ENCODE peak calls at places on chromosome 21, in four cellular contexts. V, S, O and U are unnamed samples.

GRCh38 chr21:16302851-16303282 is 573.1 kb downstream of the USP25 start:
- DNase-seq in V (no peak), O (no peak), S (no peak), U (no peak)

GRCh38 chr21:15437873-15438272 is 291.9 kb upstream of the USP25 start:
- DNase-seq in S (no peak), O (no peak), V (no peak), U (no peak)

GRCh38 chr21:34617753-34618339 is 2.9 kb upstream of the RCAN1 start:
- DNase-seq in V (no peak), O (no peak), S (no peak), U (no peak)

GRCh38 chr21:35024071-35024420 is 25.1 kb downstream of the RUNX1 start:
- DNase-seq in V (no peak), S (no peak), O (no peak), U (no peak)

GRCh38 chr21:25405991-25406390 is 201.3 kb downstream of the MRPL39 start:
- DNase-seq in O (no peak), V (no peak), S (no peak), U (no peak)

GRCh38 chr21:34886554-34887385 is 162.3 kb downstream of the RUNX1 start:
- DNase-seq in O (peak; percentile 35), V (no peak), S (no peak), U (no peak)

GRCh38 chr21:46538262-46538661 is 66.6 kb downstream of the S100B start:
- DNase-seq in O (no peak), V (no peak), S (no peak), U (no peak)

GRCh38 chr21:44255519-44255981 is 6.1 kb downstream of the DNMT3L start:
- DNase-seq in S (no peak), O (no peak), V (no peak), U (no peak)

GRCh38 chr21:34994646-34995631 is 54.2 kb downstream of the RUNX1 start:
- DNase-seq in V (no peak), S (no peak), O (no peak), U (no peak)

GRCh38 chr21:14864211-14865021 is 200.4 kb downstream of the NRIP1 start:
- DNase-seq in O (peak; percentile 16), V (no peak), S (peak; percentile 47), U (peak; percentile 63)

GRCh38 chr21:41943468-41944250 is 10.2 kb downstream of the C2CD2 start:
- DNase-seq in S (no peak), O (no peak), V (no peak), U (no peak)

GRCh38 chr21:46620846-46621245 is 14.6 kb upstream of the PRMT2 start:
- DNase-seq in O (no peak), S (no peak), V (no peak), U (no peak)

GRCh38 chr21:31346256-31346821 is 2.3 kb upstream of the TIAM1 start:
- DNase-seq in O (no peak), S (no peak), V (no peak), U (no peak)

GRCh38 chr21:26966360-26966977 is 419 bp downstream of the ADAMTS5 start:
- DNase-seq in O (no peak), S (no peak), V (no peak), U (no peak)

GRCh38 chr21:42220138-42220701 is 1.3 kb downstream of the ABCG1 start:
- DNase-seq in O (peak; percentile 79), V (no peak), S (peak; percentile 89), U (no peak)

GRCh38 chr21:42401820-42402251 is 1.9 kb upstream of the UBASH3A start:
- DNase-seq in V (no peak), S (no peak), O (no peak), U (no peak)

GRCh38 chr21:25997788-25998611 is 172.6 kb downstream of the APP start:
- DNase-seq in V (no peak), O (no peak), S (no peak), U (no peak)

GRCh38 chr21:42997053-42997452 is 22.7 kb downstream of the PKNOX1 start:
- DNase-seq in V (no peak), S (no peak), O (no peak), U (no peak)

GRCh38 chr21:23398726-23399125 is 2208.6 kb downstream of the MRPL39 start:
- DNase-seq in S (no peak), V (no peak), O (no peak), U (no peak)

GRCh38 chr21:24395320-24395933 is 1211.9 kb downstream of the MRPL39 start:
- DNase-seq in S (no peak), O (no peak), V (no peak), U (no peak)

GRCh38 chr21:41813226-41813625 is 46.4 kb upstream of the RIPK4 start:
- DNase-seq in S (no peak), V (no peak), O (no peak), U (no peak)

GRCh38 chr21:16115461-16115860 is 385.7 kb downstream of the USP25 start:
- DNase-seq in S (no peak), O (no peak), V (no peak), U (no peak)

GRCh38 chr21:15090390-15090789 is 25.6 kb upstream of the NRIP1 start:
- DNase-seq in V (no peak), O (no peak), S (no peak), U (no peak)

GRCh38 chr21:26169611-26170470 is 729 bp downstream of the APP start:
- DNase-seq in S (peak; percentile 21), O (peak; percentile 68), V (peak; percentile 36), U (no peak)

GRCh38 chr21:35026153-35026499 is 23.0 kb downstream of the RUNX1 start:
- DNase-seq in S (no peak), O (peak; percentile 31), V (no peak), U (no peak)

GRCh38 chr21:27101533-27101932 is 134.6 kb upstream of the ADAMTS5 start:
- DNase-seq in S (no peak), O (no peak), V (no peak), U (no peak)

DNA sequence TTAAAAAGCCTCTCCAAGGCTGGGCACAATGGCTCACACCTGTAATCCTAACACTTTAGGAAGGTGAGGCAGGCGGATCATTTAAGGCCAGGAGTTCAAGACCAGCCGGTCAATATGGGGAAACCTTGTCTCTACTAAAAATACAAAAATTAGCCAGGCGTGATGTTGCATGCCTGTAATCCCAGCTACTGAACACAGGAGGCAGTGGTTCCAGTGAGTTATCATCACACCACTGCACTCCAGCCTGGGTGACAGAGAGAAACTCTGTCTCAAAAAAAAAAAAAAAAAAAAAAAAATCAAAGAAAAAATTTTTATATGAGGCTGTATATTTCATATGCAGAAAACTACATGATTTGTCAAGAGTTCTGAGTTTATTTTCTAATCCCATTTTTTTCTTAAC is 1107.1 kb upstream of the TMPRSS15 start:
- DNase-seq in V (no peak), O (no peak), S (no peak), U (no peak)
- TF ChIP-seq CTCF in V (no peak), O (no peak), S (no peak), U (no peak)

GRCh38 chr21:32916522-32917099 is 109.1 kb upstream of the OLIG2 start:
- DNase-seq in V (no peak), O (peak; percentile 37), S (no peak), U (no peak)
- TF ChIP-seq CTCF in V (peak; percentile 13), O (peak; percentile 66), S (no peak), U (no peak)

GRCh38 chr21:37346841-37347430 is 19.6 kb upstream of the DYRK1A start:
- DNase-seq in S (no peak), V (no peak), O (no peak), U (no peak)

GRCh38 chr21:37348664-37349063 is 17.9 kb upstream of the DYRK1A start:
- DNase-seq in O (peak; percentile 43), S (no peak), V (no peak), U (no peak)

GRCh38 chr21:37350472-37350871 is 16.1 kb upstream of the DYRK1A start:
- DNase-seq in S (no peak), V (no peak), O (no peak), U (no peak)
- TF ChIP-seq CTCF in S (no peak), V (no peak), O (no peak), U (no peak)

DNA sequence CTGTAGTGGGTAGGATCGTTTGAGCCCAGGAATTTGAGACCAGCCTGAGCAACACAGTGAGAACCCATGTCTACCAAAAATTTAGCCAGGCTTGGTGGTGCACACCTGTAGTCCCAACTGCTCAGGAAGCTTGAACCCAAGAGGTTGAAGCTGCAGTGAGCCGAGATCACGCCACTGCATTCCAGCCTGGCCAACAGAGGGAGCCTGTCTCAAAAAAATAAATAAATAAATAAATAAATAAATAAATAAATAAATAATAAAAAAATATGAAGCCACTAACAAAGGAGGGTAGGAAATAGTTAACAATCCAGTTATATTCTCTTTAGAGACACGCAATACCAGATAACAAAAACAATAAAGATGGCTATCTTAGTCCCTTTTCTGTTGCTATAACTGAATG is 11.9 kb upstream of the CBR3 start:
- DNase-seq in O (no peak), V (no peak), S (no peak), U (no peak)
- TF ChIP-seq CTCF in O (no peak), V (peak; percentile 15), S (peak; percentile 26), U (no peak)

GRCh38 chr21:17585875-17586450 is 26.7 kb downstream of the BTG3 start:
- DNase-seq in O (peak; percentile 62), S (no peak), V (no peak), U (no peak)
- TF ChIP-seq CTCF in O (peak; percentile 61), S (peak; percentile 58), V (peak; percentile 73), U (no peak)

GRCh38 chr21:38930838-38931237 is 125.1 kb downstream of the ETS2 start:
- DNase-seq in S (no peak), O (no peak), V (no peak), U (no peak)

GRCh38 chr21:38929137-38929536 is 123.4 kb downstream of the ETS2 start:
- DNase-seq in S (no peak), V (no peak), O (no peak), U (no peak)

GRCh38 chr21:38927776-38928175 is 122.0 kb downstream of the ETS2 start:
- DNase-seq in O (no peak), S (no peak), V (no peak), U (no peak)

GRCh38 chr21:38929652-38930051 is 123.9 kb downstream of the ETS2 start:
- DNase-seq in S (no peak), O (no peak), V (no peak), U (no peak)

DNA sequence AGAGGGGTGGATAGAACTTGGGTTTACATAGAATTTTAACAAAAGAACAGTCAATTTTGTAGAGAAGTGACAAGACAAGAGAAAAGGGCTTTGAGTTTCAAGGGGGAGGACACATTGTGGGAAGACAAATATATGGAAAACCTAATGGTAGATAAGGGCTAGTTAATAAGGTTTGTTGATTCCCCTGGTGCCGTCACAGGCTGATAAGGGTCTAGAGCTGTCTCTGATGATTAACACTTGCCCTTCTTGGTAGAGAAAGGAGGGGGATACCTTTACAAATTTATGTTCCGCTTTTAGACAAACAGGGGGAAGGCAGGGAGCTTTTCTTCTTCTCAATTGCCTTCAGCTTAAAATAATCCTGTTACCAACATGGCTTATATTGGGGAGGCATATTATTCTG is 124.3 kb downstream of the ETS2 start:
- DNase-seq in V (no peak), S (no peak), O (no peak), U (no peak)
- TF ChIP-seq CTCF in V (no peak), S (no peak), O (no peak), U (no peak)

GRCh38 chr21:39630191-39630591 is 17.5 kb downstream of the B3GALT5 start:
- DNase-seq in S (no peak), O (no peak), V (no peak), U (no peak)
- TF ChIP-seq CTCF in S (no peak), O (no peak), V (no peak), U (no peak)